ENCODE peak calls at places on chromosomes 11 and 22, in four cellular contexts. One of them, this sample, is unnamed.

GRCh38 chr22:20661473-20661872 is 112.4 kb upstream of the SERPIND1 start:
- DNase-seq in brain microvascular endothelial cell: no peak
- DNase-seq in GDM1: no peak
- DNase-seq in GM20000: no peak
- DNase-seq in this sample: no peak

GRCh38 chr11:44577231-44577834 is 11.9 kb downstream of the CD82 start:
- DNase-seq in brain microvascular endothelial cell: no peak
- DNase-seq in GDM1: peak; percentile 31
- DNase-seq in GM20000: no peak
- DNase-seq in this sample: no peak

GRCh38 chr11:122313581-122313980 is 197.6 kb upstream of the BLID start:
- DNase-seq in GDM1: no peak
- DNase-seq in brain microvascular endothelial cell: no peak
- DNase-seq in GM20000: no peak
- DNase-seq in this sample: no peak

GRCh38 chr11:78037056-78037455 is 14.0 kb upstream of the KCTD14 start:
- DNase-seq in GM20000: no peak
- DNase-seq in brain microvascular endothelial cell: no peak
- DNase-seq in GDM1: no peak
- DNase-seq in this sample: no peak

GRCh38 chr11:117734596-117734995 is 62.4 kb downstream of the DSCAML1 start:
- DNase-seq in brain microvascular endothelial cell: no peak
- DNase-seq in GM20000: no peak
- DNase-seq in GDM1: peak; percentile 58
- DNase-seq in this sample: no peak

GRCh38 chr11:100639140-100639539 is 47.9 kb upstream of the ARHGAP42 start:
- DNase-seq in GDM1: no peak
- DNase-seq in brain microvascular endothelial cell: peak; percentile 64
- DNase-seq in GM20000: no peak
- DNase-seq in this sample: no peak

GRCh38 chr11:6433998-6434650 is 6.7 kb downstream of the HPX start:
- DNase-seq in brain microvascular endothelial cell: no peak
- DNase-seq in GM20000: no peak
- DNase-seq in GDM1: no peak
- DNase-seq in this sample: peak; percentile 19

GRCh38 chr22:24428751-24429410 is 1.5 kb downstream of the ADORA2A start:
- DNase-seq in GDM1: no peak
- DNase-seq in brain microvascular endothelial cell: no peak
- DNase-seq in GM20000: no peak
- DNase-seq in this sample: no peak

GRCh38 chr11:37946155-37946766 is 1348.2 kb upstream of the RAG2 start:
- DNase-seq in brain microvascular endothelial cell: peak; percentile 62
- DNase-seq in GM20000: peak; percentile 4
- DNase-seq in GDM1: no peak
- DNase-seq in this sample: no peak

GRCh38 chr22:37126383-37126782 is 16.9 kb upstream of the TMPRSS6 start:
- DNase-seq in GDM1: no peak
- DNase-seq in brain microvascular endothelial cell: no peak
- DNase-seq in GM20000: no peak
- DNase-seq in this sample: no peak

GRCh38 chr11:120172054-120172881 is 34.4 kb upstream of the TRIM29 start:
- DNase-seq in brain microvascular endothelial cell: peak; percentile 38
- DNase-seq in GDM1: peak; percentile 53
- DNase-seq in GM20000: peak; percentile 84
- DNase-seq in this sample: peak; percentile 69

GRCh38 chr22:29702025-29702930 is 17.5 kb upstream of the CABP7 start:
- DNase-seq in GDM1: no peak
- DNase-seq in brain microvascular endothelial cell: no peak
- DNase-seq in GM20000: no peak
- DNase-seq in this sample: no peak

GRCh38 chr11:33716236-33716635 is 15.6 kb upstream of the C11orf91 start:
- DNase-seq in GM20000: no peak
- DNase-seq in GDM1: no peak
- DNase-seq in brain microvascular endothelial cell: no peak
- DNase-seq in this sample: no peak

GRCh38 chr11:33734441-33735165 is 1.6 kb downstream of the CD59 start:
- DNase-seq in brain microvascular endothelial cell: peak; percentile 30
- DNase-seq in GM20000: no peak
- DNase-seq in GDM1: no peak
- DNase-seq in this sample: no peak

GRCh38 chr11:102241026-102241425 is 76.3 kb upstream of the BIRC3 start:
- DNase-seq in GM20000: no peak
- DNase-seq in brain microvascular endothelial cell: peak; percentile 24
- DNase-seq in GDM1: no peak
- DNase-seq in this sample: no peak

GRCh38 chr22:32804036-32804435 is 2.5 kb downstream of the TIMP3 start:
- DNase-seq in GM20000: no peak
- DNase-seq in brain microvascular endothelial cell: peak; percentile 75
- DNase-seq in GDM1: no peak
- DNase-seq in this sample: no peak

GRCh38 chr11:18731949-18732821 is 6.2 kb upstream of the IGSF22 start:
- DNase-seq in GDM1: peak; percentile 39
- DNase-seq in GM20000: peak; percentile 83
- DNase-seq in brain microvascular endothelial cell: peak; percentile 50
- DNase-seq in this sample: peak; percentile 79

GRCh38 chr11:90288207-90288821 is 65.5 kb upstream of the CHORDC1 start:
- DNase-seq in GDM1: no peak
- DNase-seq in GM20000: peak; percentile 15
- DNase-seq in brain microvascular endothelial cell: peak; percentile 0
- DNase-seq in this sample: no peak

GRCh38 chr11:115530752-115531151 is 26.5 kb upstream of the CADM1 start:
- DNase-seq in GM20000: peak; percentile 13
- DNase-seq in brain microvascular endothelial cell: no peak
- DNase-seq in GDM1: no peak
- DNase-seq in this sample: peak; percentile 15

GRCh38 chr11:82004537-82005213 is 729.0 kb downstream of the FAM181B start:
- DNase-seq in brain microvascular endothelial cell: peak; percentile 6
- DNase-seq in GM20000: no peak
- DNase-seq in GDM1: no peak
- DNase-seq in this sample: no peak

GRCh38 chr11:78647986-78648875 is 73.6 kb upstream of the NARS2 start:
- DNase-seq in GM20000: no peak
- DNase-seq in brain microvascular endothelial cell: no peak
- DNase-seq in GDM1: no peak
- DNase-seq in this sample: no peak

GRCh38 chr11:65899356-65900124 is 648 bp downstream of the FOSL1 start:
- DNase-seq in GDM1: peak; percentile 72
- DNase-seq in brain microvascular endothelial cell: peak; percentile 71
- DNase-seq in GM20000: peak; percentile 74
- DNase-seq in this sample: no peak

This sample was measured in germinal center.